ENCODE peak calls at places on chromosomes 3 and 15, in four cellular contexts. One of them, this sample, is unnamed.

GRCh38 chr3:147943265-147943945 is 534.2 kb downstream of the ZIC1 start:
- DNase-seq in RWPE1: peak
- DNase-seq in heart right ventricle: no peak
- DNase-seq in AG04449: peak
- DNase-seq in this sample: no peak

GRCh38 chr3:156732715-156733114 is 58.3 kb downstream of the TIPARP start:
- DNase-seq in RWPE1: no peak
- DNase-seq in heart right ventricle: no peak
- DNase-seq in AG04449: no peak
- DNase-seq in this sample: no peak

GRCh38 chr15:77112819-77113569 is 42.1 kb upstream of the TSPAN3 start:
- DNase-seq in RWPE1: no peak
- DNase-seq in heart right ventricle: no peak
- DNase-seq in AG04449: no peak
- DNase-seq in this sample: no peak

GRCh38 chr3:39166134-39166710 is 12.8 kb upstream of the CSRNP1 start:
- DNase-seq in RWPE1: no peak
- DNase-seq in heart right ventricle: peak
- DNase-seq in AG04449: peak
- DNase-seq in this sample: no peak

GRCh38 chr15:95401586-95401985 is 928.9 kb upstream of the NR2F2 start:
- DNase-seq in RWPE1: no peak
- DNase-seq in heart right ventricle: no peak
- DNase-seq in AG04449: no peak
- DNase-seq in this sample: no peak

GRCh38 chr15:56468271-56468912 is 3.5 kb upstream of the MNS1 start:
- DNase-seq in RWPE1: no peak
- DNase-seq in heart right ventricle: no peak
- DNase-seq in AG04449: no peak
- DNase-seq in this sample: no peak

GRCh38 chr3:13549513-13550256 is 760 bp downstream of the FBLN2 start:
- DNase-seq in RWPE1: no peak
- DNase-seq in heart right ventricle: no peak
- DNase-seq in AG04449: no peak
- DNase-seq in this sample: no peak

GRCh38 chr3:190442240-190442639 is 7.5 kb downstream of the TMEM207 start:
- DNase-seq in RWPE1: no peak
- DNase-seq in heart right ventricle: no peak
- DNase-seq in AG04449: no peak
- DNase-seq in this sample: no peak

GRCh38 chr3:18238721-18239331 is 186.3 kb downstream of the SATB1 start:
- DNase-seq in RWPE1: no peak
- DNase-seq in heart right ventricle: no peak
- DNase-seq in AG04449: no peak
- DNase-seq in this sample: no peak

GRCh38 chr15:92346063-92346462 is 47.6 kb upstream of the ST8SIA2 start:
- DNase-seq in RWPE1: no peak
- DNase-seq in heart right ventricle: no peak
- DNase-seq in AG04449: no peak
- DNase-seq in this sample: no peak

GRCh38 chr15:59522988-59523461 is 85.0 kb downstream of the FAM81A start:
- DNase-seq in RWPE1: no peak
- DNase-seq in heart right ventricle: no peak
- DNase-seq in AG04449: no peak
- DNase-seq in this sample: peak

This sample was measured in NCI-H1105.